ENCODE peak calls at places on chromosomes 5 and 9, in ten cellular contexts. D is DMS153; W is CD8-positive, alpha-beta memory T cell; P is NCI-H1105 treated with DMSO at 0.1 percent for 48 hours; G is small intestine; R is GM04504; M is head of caudate nucleus; N is neural crest cell; I is left cardiac atrium; T is aorta. O is an unnamed sample.

GRCh38 chr5:170479484-170479883 is 24.3 kb upstream of the KCNIP1 start:
- DNase-seq in D (no peak), I (no peak), M (no peak), P (no peak), R (no peak), T (no peak), W (no peak), G (no peak), N (no peak), O (no peak)

GRCh38 chr5:109936996-109937395 is 247.3 kb downstream of the MAN2A1 start:
- DNase-seq in T (no peak), P (no peak), D (no peak), W (no peak), I (no peak), M (no peak), N (no peak), R (no peak), G (no peak), O (no peak)

GRCh38 chr5:38925154-38925925 is 79.5 kb downstream of the OSMR start:
- DNase-seq in N (no peak), D (no peak), G (no peak), T (no peak), W (no peak), P (no peak), R (peak), M (no peak), I (no peak), O (no peak)

GRCh38 chr9:87320485-87320884 is 177.2 kb upstream of the DAPK1 start:
- DNase-seq in D (no peak), M (no peak), R (no peak), I (no peak), W (no peak), P (no peak), N (no peak), T (no peak), G (no peak), O (no peak)

GRCh38 chr5:106331415-106331814 is 1339.3 kb downstream of the EFNA5 start:
- DNase-seq in M (no peak), R (peak), D (no peak), G (no peak), W (no peak), N (no peak), P (no peak), I (no peak), T (no peak), O (no peak)

GRCh38 chr5:178278358-178279023 is 45.9 kb upstream of the PHYKPL start:
- DNase-seq in G (no peak), W (no peak), P (no peak), M (no peak), N (no peak), I (no peak), T (peak), R (no peak), D (no peak), O (no peak)

GRCh38 chr9:129570450-129571297 is 50.2 kb downstream of the C9orf50 start:
- DNase-seq in N (no peak), W (no peak), G (no peak), M (peak), P (no peak), I (peak), T (peak), D (no peak), R (peak), O (no peak)

GRCh38 chr9:81534138-81534865 is 155.0 kb downstream of the TLE1 start:
- DNase-seq in W (no peak), P (no peak), I (no peak), D (no peak), G (no peak), T (no peak), R (no peak), N (no peak), M (no peak), O (no peak)

GRCh38 chr9:129823163-129823933 is 588 bp downstream of the TOR1A start:
- DNase-seq in T (no peak), N (peak), W (peak), G (peak), P (no peak), R (no peak), I (no peak), D (no peak), M (no peak), O (no peak)

GRCh38 chr9:72351538-72352453 is 13.2 kb downstream of the ZFAND5 start:
- DNase-seq in W (no peak), I (no peak), T (no peak), N (no peak), R (no peak), D (no peak), G (no peak), M (no peak), P (no peak), O (no peak)

GRCh38 chr5:134541736-134542376 is 16.4 kb downstream of the JADE2 start:
- DNase-seq in R (no peak), P (no peak), M (no peak), N (peak), T (peak), D (no peak), W (no peak), G (no peak), I (peak), O (no peak)

GRCh38 chr5:61525573-61526142 is 193.6 kb downstream of the ZSWIM6 start:
- DNase-seq in I (no peak), D (no peak), W (no peak), T (no peak), P (no peak), G (no peak), N (peak), R (no peak), M (no peak), O (no peak)

O was measured in T-cell.